ENCODE peak calls at places on chromosome 20, in seven cellular contexts. O is WTC11, G is H1, H is GM12878, J is HEK293T, I is HCT116, L is HepG2. Z is an unnamed sample.
A peak's percentile ranks its signal among the peaks of the same experiment; 100 is the strongest.

GRCh38 chr20:10476319-10476724 is 41.2 kb downstream of the SLX4IP start:
- DNase-seq in G (no peak), L (no peak), O (no peak), H (peak; percentile 60), I (no peak), J (no peak), Z (peak; percentile 49)

GRCh38 chr20:39050555-39050902 is 88.4 kb downstream of the DHX35 start:
- DNase-seq in L (no peak), G (no peak), I (no peak), O (no peak), J (no peak), H (no peak), Z (no peak)

GRCh38 chr20:46962452-46963195 is 68.0 kb downstream of the EYA2 start:
- DNase-seq in H (no peak), L (no peak), J (no peak), O (no peak), I (no peak), G (no peak), Z (no peak)

GRCh38 chr20:34624628-34625027 is 52.3 kb downstream of the PIGU start:
- DNase-seq in I (no peak), O (no peak), G (no peak), H (no peak), L (no peak), J (no peak), Z (no peak)

GRCh38 chr20:51634257-51634656 is 91.7 kb upstream of the NFATC2 start:
- DNase-seq in L (no peak), H (no peak), G (no peak), J (no peak), I (no peak), O (no peak), Z (peak; percentile 28)

GRCh38 chr20:40961176-40961575 is 67.4 kb upstream of the TOP1 start:
- DNase-seq in G (peak; percentile 31), L (no peak), O (no peak), H (no peak), J (no peak), I (no peak), Z (no peak)

GRCh38 chr20:39264506-39265172 is 302.5 kb downstream of the DHX35 start:
- DNase-seq in L (peak; percentile 63), O (peak; percentile 66), I (peak; percentile 60), G (peak; percentile 75), J (peak; percentile 71), H (no peak), Z (peak; percentile 78)

GRCh38 chr20:38043512-38044300 is 10.2 kb downstream of the RPRD1B start:
- DNase-seq in I (no peak), O (no peak), J (no peak), L (no peak), H (no peak), G (no peak), Z (no peak)

GRCh38 chr20:63930971-63931553 is 25.2 kb downstream of the UCKL1 start:
- DNase-seq in H (no peak), I (no peak), J (no peak), G (no peak), L (no peak), O (no peak), Z (no peak)

GRCh38 chr20:56781108-56781739 is 152.1 kb downstream of the TFAP2C start:
- DNase-seq in O (no peak), J (no peak), G (no peak), L (no peak), I (no peak), H (no peak), Z (no peak)

GRCh38 chr20:20827992-20828597 is 115.7 kb upstream of the RALGAPA2 start:
- DNase-seq in I (no peak), O (no peak), L (no peak), H (no peak), G (no peak), J (no peak), Z (no peak)

GRCh38 chr20:63317061-63317460 is 24.1 kb downstream of the COL20A1 start:
- DNase-seq in I (no peak), O (no peak), J (no peak), L (no peak), H (no peak), G (no peak), Z (no peak)

GRCh38 chr20:46959821-46960220 is 65.2 kb downstream of the EYA2 start:
- DNase-seq in H (no peak), L (no peak), G (no peak), O (no peak), J (no peak), I (no peak), Z (no peak)

GRCh38 chr20:4956200-4956810 is 45.0 kb downstream of the SLC23A2 start:
- DNase-seq in H (no peak), I (peak; percentile 34), G (no peak), L (peak; percentile 76), J (no peak), O (no peak), Z (peak; percentile 39)

GRCh38 chr20:18395544-18395943 is 71.3 kb downstream of the DZANK1 start:
- DNase-seq in G (no peak), I (no peak), J (no peak), H (no peak), L (no peak), O (no peak), Z (no peak)

DNA sequence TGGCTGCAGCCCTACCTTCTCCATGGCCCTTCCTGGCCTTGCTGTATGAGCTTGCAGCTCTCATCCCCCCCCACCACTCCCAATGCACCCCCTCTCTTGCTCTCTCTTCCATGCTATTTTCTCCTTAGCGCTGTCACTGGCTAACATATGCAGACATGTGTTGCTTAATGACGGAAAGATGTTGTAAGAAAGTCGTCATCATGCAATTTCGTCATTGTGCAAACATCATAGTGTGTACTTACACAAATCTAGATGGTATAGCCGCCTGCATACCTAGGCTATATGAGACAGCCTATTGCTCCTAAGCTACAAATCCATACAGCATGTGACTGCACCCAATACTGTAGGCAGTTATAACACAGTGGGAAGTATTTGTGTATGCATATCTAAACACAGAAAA is 27.0 kb downstream of the ANGPT4 start:
- DNase-seq in L (no peak), G (no peak), H (no peak), O (no peak), J (no peak), I (no peak), Z (no peak)
- TF ChIP-seq SP1 in L (no peak), G (no peak), H (no peak), O (no peak), J (no peak), I (no peak), Z (no peak)

GRCh38 chr20:44886276-44886671 is 769 bp downstream of the YWHAB start:
- DNase-seq in J (no peak), I (no peak), L (no peak), O (no peak), G (no peak), H (no peak), Z (no peak)

GRCh38 chr20:44885392-44886275 is at the start of gene YWHAB:
- DNase-seq in O (peak; percentile 99), L (peak; percentile 98), H (peak; percentile 89), I (peak; percentile 91), J (peak; percentile 97), G (peak; percentile 98), Z (peak; percentile 97)

GRCh38 chr20:44886828-44887227 is 1.3 kb downstream of the YWHAB start:
- DNase-seq in L (no peak), H (no peak), J (no peak), G (no peak), O (no peak), I (no peak), Z (no peak)

GRCh38 chr20:44883214-44883902 is 2.1 kb upstream of the YWHAB start:
- DNase-seq in L (peak; percentile 59), G (no peak), O (no peak), H (no peak), I (no peak), J (no peak), Z (no peak)

GRCh38 chr20:44884907-44885391 is 556 bp upstream of the YWHAB start:
- DNase-seq in J (no peak), O (no peak), G (no peak), L (no peak), H (no peak), I (no peak), Z (no peak)
- TF ChIP-seq SP1 in J (no peak), O (no peak), G (no peak), L (no peak), H (no peak), I (no peak), Z (no peak)

DNA sequence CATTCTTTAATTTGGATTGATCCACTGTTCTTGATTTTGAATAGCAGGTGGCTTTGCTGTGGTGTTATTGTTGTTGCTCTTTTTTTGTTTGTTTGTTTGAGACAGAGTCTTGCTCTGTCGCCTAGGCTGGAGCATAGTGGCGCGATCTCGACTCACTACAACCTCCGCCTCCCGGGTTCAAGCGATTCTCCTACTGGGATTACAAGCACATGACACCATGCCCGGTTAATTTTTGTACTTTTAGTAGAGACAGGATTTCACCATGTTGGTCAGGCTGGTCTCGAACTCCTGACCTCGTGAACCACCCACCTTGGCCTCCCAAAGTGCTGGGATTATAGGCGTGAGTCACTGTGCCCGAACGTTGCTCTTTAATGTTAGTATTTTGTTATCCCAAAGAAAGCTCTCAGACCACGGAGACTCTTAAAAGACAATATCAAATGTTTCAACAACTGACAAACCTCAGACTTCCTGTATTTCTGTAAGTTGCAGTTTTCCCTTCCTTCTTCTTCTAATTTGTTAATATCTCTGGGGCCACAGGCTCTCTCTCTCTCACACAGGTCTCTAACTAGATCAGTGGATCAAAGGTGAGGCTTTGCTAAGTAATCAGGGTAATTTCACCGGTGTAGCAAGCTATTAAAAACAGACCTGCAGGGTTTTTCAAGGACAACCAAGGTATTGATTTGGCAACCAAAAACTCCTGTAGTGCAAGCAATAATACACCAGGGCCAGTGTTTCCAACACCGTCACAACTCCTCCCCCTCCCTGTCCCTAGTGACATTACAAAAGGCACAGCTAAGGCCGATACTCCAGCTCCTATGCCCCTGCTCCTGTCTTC is 48.8 kb upstream of the ZNF217 start:
- DNase-seq in J (peak; percentile 52), L (peak; percentile 99), I (peak; percentile 89), H (no peak), O (no peak), G (no peak), Z (peak; percentile 80)
- TF ChIP-seq SP1 in J (no peak), L (no peak), I (no peak), H (no peak), O (no peak), G (no peak), Z (peak; percentile 15)

GRCh38 chr20:49712918-49713778 is 530 bp downstream of the B4GALT5 start:
- DNase-seq in H (no peak), I (no peak), O (peak; percentile 60), G (peak; percentile 80), J (peak; percentile 18), L (no peak), Z (peak; percentile 39)

GRCh38 chr20:49713779-49714712 is at the start of gene B4GALT5:
- DNase-seq in H (no peak), J (peak; percentile 90), O (peak; percentile 94), L (peak; percentile 66), I (peak; percentile 80), G (peak; percentile 88), Z (peak; percentile 92)

GRCh38 chr20:49712118-49712517 is 1.6 kb downstream of the B4GALT5 start:
- DNase-seq in O (no peak), H (no peak), G (no peak), J (no peak), I (no peak), L (no peak), Z (peak; percentile 34)

GRCh38 chr20:49715466-49715865 is 1.8 kb upstream of the B4GALT5 start:
- DNase-seq in O (no peak), H (no peak), I (no peak), J (no peak), L (no peak), G (no peak), Z (no peak)

DNA sequence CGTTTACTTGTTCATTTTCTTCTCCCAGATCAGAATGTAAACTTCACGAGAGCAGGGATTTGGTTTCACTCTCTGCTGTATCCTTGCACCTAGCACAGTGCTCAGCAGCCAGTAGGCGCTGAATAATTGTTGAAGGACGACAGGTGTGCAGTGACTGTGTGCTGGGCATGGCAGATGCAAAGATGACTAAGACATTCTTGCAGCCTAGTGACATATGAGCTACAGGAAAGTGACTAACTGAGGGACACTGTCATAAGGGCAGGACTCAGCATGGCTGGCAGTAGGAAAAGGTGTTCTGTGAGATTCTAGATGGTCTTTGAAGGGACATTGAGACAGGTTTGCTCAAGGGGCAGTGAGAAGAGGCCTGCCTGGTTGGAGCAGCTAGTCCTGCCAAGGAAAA is 4.0 kb upstream of the B4GALT5 start:
- DNase-seq in O (no peak), G (no peak), J (no peak), L (peak; percentile 55), I (peak; percentile 90), H (no peak), Z (no peak)
- TF ChIP-seq SP1 in O (no peak), G (no peak), J (no peak), L (no peak), I (peak; percentile 81), H (no peak), Z (no peak)

Z was measured in K562.